ENCODE peak calls at places on chromosomes 13 and 19, in nine cellular contexts. One of them, this sample, is unnamed.

GRCh38 chr19:31529121-31529520 is 179.9 kb upstream of the TSHZ3 start:
- DNase-seq in stimulated activated CD4-positive, alpha-beta T cell treated with anti-CD3 and anti-CD28 coated beads, Interleukin-15, amount 100 ng/mL, for 1 hour: no peak
- DNase-seq in fibroblast of mammary gland: no peak
- DNase-seq in neuronal stem cell: no peak
- DNase-seq in brain microvascular endothelial cell: no peak
- DNase-seq in aorta: no peak
- DNase-seq in astrocyte of the spinal cord: no peak
- DNase-seq in NCI-H1417: no peak
- DNase-seq in activated CD4-positive, CD25-positive, alpha-beta regulatory T cell treated with anti-CD3 and anti-CD28 coated beads, Interleukin-2, amount 50 U/mL, for 16 hours: no peak
- DNase-seq in this sample: no peak

GRCh38 chr19:52351512-52351911 is 15.5 kb downstream of the ZNF610 start:
- DNase-seq in aorta: no peak
- DNase-seq in NCI-H1417: peak
- DNase-seq in neuronal stem cell: no peak
- DNase-seq in astrocyte of the spinal cord: no peak
- DNase-seq in activated CD4-positive, CD25-positive, alpha-beta regulatory T cell treated with anti-CD3 and anti-CD28 coated beads, Interleukin-2, amount 50 U/mL, for 16 hours: no peak
- DNase-seq in brain microvascular endothelial cell: no peak
- DNase-seq in fibroblast of mammary gland: no peak
- DNase-seq in stimulated activated CD4-positive, alpha-beta T cell treated with anti-CD3 and anti-CD28 coated beads, Interleukin-15, amount 100 ng/mL, for 1 hour: no peak
- DNase-seq in this sample: no peak

GRCh38 chr13:78609464-78610205 is 6.3 kb upstream of the POU4F1 start:
- DNase-seq in astrocyte of the spinal cord: no peak
- DNase-seq in fibroblast of mammary gland: no peak
- DNase-seq in neuronal stem cell: peak
- DNase-seq in NCI-H1417: no peak
- DNase-seq in aorta: no peak
- DNase-seq in stimulated activated CD4-positive, alpha-beta T cell treated with anti-CD3 and anti-CD28 coated beads, Interleukin-15, amount 100 ng/mL, for 1 hour: no peak
- DNase-seq in activated CD4-positive, CD25-positive, alpha-beta regulatory T cell treated with anti-CD3 and anti-CD28 coated beads, Interleukin-2, amount 50 U/mL, for 16 hours: no peak
- DNase-seq in brain microvascular endothelial cell: no peak
- DNase-seq in this sample: no peak

GRCh38 chr13:30341815-30342570 is 34.6 kb upstream of the KATNAL1 start:
- DNase-seq in NCI-H1417: no peak
- DNase-seq in activated CD4-positive, CD25-positive, alpha-beta regulatory T cell treated with anti-CD3 and anti-CD28 coated beads, Interleukin-2, amount 50 U/mL, for 16 hours: no peak
- DNase-seq in fibroblast of mammary gland: peak
- DNase-seq in astrocyte of the spinal cord: peak
- DNase-seq in stimulated activated CD4-positive, alpha-beta T cell treated with anti-CD3 and anti-CD28 coated beads, Interleukin-15, amount 100 ng/mL, for 1 hour: no peak
- DNase-seq in neuronal stem cell: no peak
- DNase-seq in brain microvascular endothelial cell: peak
- DNase-seq in aorta: peak
- DNase-seq in this sample: peak

GRCh38 chr19:33754361-33754760 is 42.3 kb upstream of the KCTD15 start:
- DNase-seq in neuronal stem cell: no peak
- DNase-seq in fibroblast of mammary gland: no peak
- DNase-seq in brain microvascular endothelial cell: no peak
- DNase-seq in aorta: no peak
- DNase-seq in stimulated activated CD4-positive, alpha-beta T cell treated with anti-CD3 and anti-CD28 coated beads, Interleukin-15, amount 100 ng/mL, for 1 hour: no peak
- DNase-seq in activated CD4-positive, CD25-positive, alpha-beta regulatory T cell treated with anti-CD3 and anti-CD28 coated beads, Interleukin-2, amount 50 U/mL, for 16 hours: no peak
- DNase-seq in NCI-H1417: peak
- DNase-seq in astrocyte of the spinal cord: no peak
- DNase-seq in this sample: no peak

GRCh38 chr19:28656644-28657043 is 556.3 kb downstream of the UQCRFS1 start:
- DNase-seq in NCI-H1417: no peak
- DNase-seq in brain microvascular endothelial cell: no peak
- DNase-seq in aorta: no peak
- DNase-seq in astrocyte of the spinal cord: no peak
- DNase-seq in activated CD4-positive, CD25-positive, alpha-beta regulatory T cell treated with anti-CD3 and anti-CD28 coated beads, Interleukin-2, amount 50 U/mL, for 16 hours: no peak
- DNase-seq in stimulated activated CD4-positive, alpha-beta T cell treated with anti-CD3 and anti-CD28 coated beads, Interleukin-15, amount 100 ng/mL, for 1 hour: no peak
- DNase-seq in neuronal stem cell: no peak
- DNase-seq in fibroblast of mammary gland: no peak
- DNase-seq in this sample: no peak

GRCh38 chr13:113005076-113005865 is 36.3 kb downstream of the MCF2L start:
- DNase-seq in neuronal stem cell: no peak
- DNase-seq in aorta: no peak
- DNase-seq in brain microvascular endothelial cell: no peak
- DNase-seq in astrocyte of the spinal cord: no peak
- DNase-seq in activated CD4-positive, CD25-positive, alpha-beta regulatory T cell treated with anti-CD3 and anti-CD28 coated beads, Interleukin-2, amount 50 U/mL, for 16 hours: no peak
- DNase-seq in stimulated activated CD4-positive, alpha-beta T cell treated with anti-CD3 and anti-CD28 coated beads, Interleukin-15, amount 100 ng/mL, for 1 hour: no peak
- DNase-seq in NCI-H1417: no peak
- DNase-seq in fibroblast of mammary gland: no peak
- DNase-seq in this sample: no peak

GRCh38 chr19:13428352-13428751 is 77.9 kb downstream of the CACNA1A start:
- DNase-seq in brain microvascular endothelial cell: peak
- DNase-seq in fibroblast of mammary gland: peak
- DNase-seq in aorta: no peak
- DNase-seq in neuronal stem cell: no peak
- DNase-seq in stimulated activated CD4-positive, alpha-beta T cell treated with anti-CD3 and anti-CD28 coated beads, Interleukin-15, amount 100 ng/mL, for 1 hour: no peak
- DNase-seq in NCI-H1417: peak
- DNase-seq in astrocyte of the spinal cord: no peak
- DNase-seq in activated CD4-positive, CD25-positive, alpha-beta regulatory T cell treated with anti-CD3 and anti-CD28 coated beads, Interleukin-2, amount 50 U/mL, for 16 hours: no peak
- DNase-seq in this sample: no peak

GRCh38 chr13:41144576-41144975 is 12.0 kb upstream of the KBTBD6 start:
- DNase-seq in brain microvascular endothelial cell: no peak
- DNase-seq in stimulated activated CD4-positive, alpha-beta T cell treated with anti-CD3 and anti-CD28 coated beads, Interleukin-15, amount 100 ng/mL, for 1 hour: no peak
- DNase-seq in neuronal stem cell: no peak
- DNase-seq in activated CD4-positive, CD25-positive, alpha-beta regulatory T cell treated with anti-CD3 and anti-CD28 coated beads, Interleukin-2, amount 50 U/mL, for 16 hours: no peak
- DNase-seq in astrocyte of the spinal cord: no peak
- DNase-seq in fibroblast of mammary gland: no peak
- DNase-seq in aorta: no peak
- DNase-seq in NCI-H1417: no peak
- DNase-seq in this sample: no peak

GRCh38 chr13:45162821-45163220 is 38.0 kb downstream of the KCTD4 start:
- DNase-seq in astrocyte of the spinal cord: peak
- DNase-seq in activated CD4-positive, CD25-positive, alpha-beta regulatory T cell treated with anti-CD3 and anti-CD28 coated beads, Interleukin-2, amount 50 U/mL, for 16 hours: no peak
- DNase-seq in fibroblast of mammary gland: peak
- DNase-seq in brain microvascular endothelial cell: peak
- DNase-seq in aorta: no peak
- DNase-seq in NCI-H1417: no peak
- DNase-seq in neuronal stem cell: no peak
- DNase-seq in stimulated activated CD4-positive, alpha-beta T cell treated with anti-CD3 and anti-CD28 coated beads, Interleukin-15, amount 100 ng/mL, for 1 hour: no peak
- DNase-seq in this sample: peak

GRCh38 chr19:47776568-47776967 is 1.9 kb upstream of the SELENOW start:
- DNase-seq in NCI-H1417: peak
- DNase-seq in neuronal stem cell: no peak
- DNase-seq in astrocyte of the spinal cord: no peak
- DNase-seq in fibroblast of mammary gland: no peak
- DNase-seq in aorta: no peak
- DNase-seq in stimulated activated CD4-positive, alpha-beta T cell treated with anti-CD3 and anti-CD28 coated beads, Interleukin-15, amount 100 ng/mL, for 1 hour: no peak
- DNase-seq in activated CD4-positive, CD25-positive, alpha-beta regulatory T cell treated with anti-CD3 and anti-CD28 coated beads, Interleukin-2, amount 50 U/mL, for 16 hours: no peak
- DNase-seq in brain microvascular endothelial cell: no peak
- DNase-seq in this sample: peak

GRCh38 chr19:40739871-40740703 is 10.2 kb downstream of the ACTMAP start:
- DNase-seq in NCI-H1417: no peak
- DNase-seq in activated CD4-positive, CD25-positive, alpha-beta regulatory T cell treated with anti-CD3 and anti-CD28 coated beads, Interleukin-2, amount 50 U/mL, for 16 hours: no peak
- DNase-seq in fibroblast of mammary gland: peak
- DNase-seq in neuronal stem cell: no peak
- DNase-seq in astrocyte of the spinal cord: no peak
- DNase-seq in stimulated activated CD4-positive, alpha-beta T cell treated with anti-CD3 and anti-CD28 coated beads, Interleukin-15, amount 100 ng/mL, for 1 hour: no peak
- DNase-seq in brain microvascular endothelial cell: no peak
- DNase-seq in aorta: no peak
- DNase-seq in this sample: no peak

GRCh38 chr13:36006347-36006746 is 124.8 kb downstream of the DCLK1 start:
- DNase-seq in brain microvascular endothelial cell: no peak
- DNase-seq in fibroblast of mammary gland: peak
- DNase-seq in neuronal stem cell: no peak
- DNase-seq in stimulated activated CD4-positive, alpha-beta T cell treated with anti-CD3 and anti-CD28 coated beads, Interleukin-15, amount 100 ng/mL, for 1 hour: no peak
- DNase-seq in astrocyte of the spinal cord: no peak
- DNase-seq in activated CD4-positive, CD25-positive, alpha-beta regulatory T cell treated with anti-CD3 and anti-CD28 coated beads, Interleukin-2, amount 50 U/mL, for 16 hours: no peak
- DNase-seq in NCI-H1417: peak
- DNase-seq in aorta: no peak
- DNase-seq in this sample: no peak

GRCh38 chr19:35549174-35549788 is 3.9 kb downstream of the TMEM147 start:
- DNase-seq in stimulated activated CD4-positive, alpha-beta T cell treated with anti-CD3 and anti-CD28 coated beads, Interleukin-15, amount 100 ng/mL, for 1 hour: no peak
- DNase-seq in aorta: no peak
- DNase-seq in NCI-H1417: peak
- DNase-seq in brain microvascular endothelial cell: peak
- DNase-seq in astrocyte of the spinal cord: peak
- DNase-seq in fibroblast of mammary gland: peak
- DNase-seq in activated CD4-positive, CD25-positive, alpha-beta regulatory T cell treated with anti-CD3 and anti-CD28 coated beads, Interleukin-2, amount 50 U/mL, for 16 hours: peak
- DNase-seq in neuronal stem cell: peak
- DNase-seq in this sample: peak

GRCh38 chr19:47719047-47719885 is 6.0 kb downstream of the EHD2 start:
- DNase-seq in stimulated activated CD4-positive, alpha-beta T cell treated with anti-CD3 and anti-CD28 coated beads, Interleukin-15, amount 100 ng/mL, for 1 hour: no peak
- DNase-seq in activated CD4-positive, CD25-positive, alpha-beta regulatory T cell treated with anti-CD3 and anti-CD28 coated beads, Interleukin-2, amount 50 U/mL, for 16 hours: no peak
- DNase-seq in neuronal stem cell: no peak
- DNase-seq in brain microvascular endothelial cell: peak
- DNase-seq in astrocyte of the spinal cord: peak
- DNase-seq in aorta: peak
- DNase-seq in NCI-H1417: peak
- DNase-seq in fibroblast of mammary gland: peak
- DNase-seq in this sample: peak

GRCh38 chr19:19597809-19598306 is 20.6 kb downstream of the PBX4 start:
- DNase-seq in activated CD4-positive, CD25-positive, alpha-beta regulatory T cell treated with anti-CD3 and anti-CD28 coated beads, Interleukin-2, amount 50 U/mL, for 16 hours: peak
- DNase-seq in neuronal stem cell: no peak
- DNase-seq in aorta: no peak
- DNase-seq in NCI-H1417: no peak
- DNase-seq in stimulated activated CD4-positive, alpha-beta T cell treated with anti-CD3 and anti-CD28 coated beads, Interleukin-15, amount 100 ng/mL, for 1 hour: no peak
- DNase-seq in fibroblast of mammary gland: no peak
- DNase-seq in astrocyte of the spinal cord: no peak
- DNase-seq in brain microvascular endothelial cell: no peak
- DNase-seq in this sample: no peak

GRCh38 chr19:4077800-4078683 is 11.3 kb upstream of the ZBTB7A start:
- DNase-seq in aorta: peak
- DNase-seq in brain microvascular endothelial cell: no peak
- DNase-seq in fibroblast of mammary gland: no peak
- DNase-seq in neuronal stem cell: no peak
- DNase-seq in astrocyte of the spinal cord: no peak
- DNase-seq in NCI-H1417: peak
- DNase-seq in activated CD4-positive, CD25-positive, alpha-beta regulatory T cell treated with anti-CD3 and anti-CD28 coated beads, Interleukin-2, amount 50 U/mL, for 16 hours: no peak
- DNase-seq in stimulated activated CD4-positive, alpha-beta T cell treated with anti-CD3 and anti-CD28 coated beads, Interleukin-15, amount 100 ng/mL, for 1 hour: no peak
- DNase-seq in this sample: peak

GRCh38 chr19:17871878-17872250 is at the start of gene SLC5A5:
- DNase-seq in stimulated activated CD4-positive, alpha-beta T cell treated with anti-CD3 and anti-CD28 coated beads, Interleukin-15, amount 100 ng/mL, for 1 hour: no peak
- DNase-seq in astrocyte of the spinal cord: no peak
- DNase-seq in NCI-H1417: no peak
- DNase-seq in activated CD4-positive, CD25-positive, alpha-beta regulatory T cell treated with anti-CD3 and anti-CD28 coated beads, Interleukin-2, amount 50 U/mL, for 16 hours: no peak
- DNase-seq in fibroblast of mammary gland: no peak
- DNase-seq in aorta: no peak
- DNase-seq in neuronal stem cell: no peak
- DNase-seq in brain microvascular endothelial cell: no peak
- DNase-seq in this sample: no peak

GRCh38 chr13:22455036-22455435 is 725.7 kb upstream of the SGCG start:
- DNase-seq in NCI-H1417: no peak
- DNase-seq in activated CD4-positive, CD25-positive, alpha-beta regulatory T cell treated with anti-CD3 and anti-CD28 coated beads, Interleukin-2, amount 50 U/mL, for 16 hours: no peak
- DNase-seq in fibroblast of mammary gland: no peak
- DNase-seq in aorta: no peak
- DNase-seq in brain microvascular endothelial cell: no peak
- DNase-seq in stimulated activated CD4-positive, alpha-beta T cell treated with anti-CD3 and anti-CD28 coated beads, Interleukin-15, amount 100 ng/mL, for 1 hour: no peak
- DNase-seq in neuronal stem cell: no peak
- DNase-seq in astrocyte of the spinal cord: no peak
- DNase-seq in this sample: no peak

GRCh38 chr19:55212447-55212846 is 3.1 kb upstream of the PTPRH start:
- DNase-seq in brain microvascular endothelial cell: no peak
- DNase-seq in aorta: no peak
- DNase-seq in astrocyte of the spinal cord: no peak
- DNase-seq in NCI-H1417: no peak
- DNase-seq in neuronal stem cell: no peak
- DNase-seq in activated CD4-positive, CD25-positive, alpha-beta regulatory T cell treated with anti-CD3 and anti-CD28 coated beads, Interleukin-2, amount 50 U/mL, for 16 hours: no peak
- DNase-seq in stimulated activated CD4-positive, alpha-beta T cell treated with anti-CD3 and anti-CD28 coated beads, Interleukin-15, amount 100 ng/mL, for 1 hour: no peak
- DNase-seq in fibroblast of mammary gland: no peak
- DNase-seq in this sample: no peak

GRCh38 chr13:25738342-25738771 is 313.5 kb downstream of the SHISA2 start:
- DNase-seq in neuronal stem cell: no peak
- DNase-seq in astrocyte of the spinal cord: peak
- DNase-seq in NCI-H1417: peak
- DNase-seq in brain microvascular endothelial cell: peak
- DNase-seq in fibroblast of mammary gland: no peak
- DNase-seq in activated CD4-positive, CD25-positive, alpha-beta regulatory T cell treated with anti-CD3 and anti-CD28 coated beads, Interleukin-2, amount 50 U/mL, for 16 hours: no peak
- DNase-seq in aorta: no peak
- DNase-seq in stimulated activated CD4-positive, alpha-beta T cell treated with anti-CD3 and anti-CD28 coated beads, Interleukin-15, amount 100 ng/mL, for 1 hour: no peak
- DNase-seq in this sample: no peak

GRCh38 chr19:41319500-41320184 is 9.7 kb downstream of the CCDC97 start:
- DNase-seq in astrocyte of the spinal cord: no peak
- DNase-seq in fibroblast of mammary gland: no peak
- DNase-seq in NCI-H1417: no peak
- DNase-seq in neuronal stem cell: no peak
- DNase-seq in aorta: no peak
- DNase-seq in brain microvascular endothelial cell: no peak
- DNase-seq in stimulated activated CD4-positive, alpha-beta T cell treated with anti-CD3 and anti-CD28 coated beads, Interleukin-15, amount 100 ng/mL, for 1 hour: no peak
- DNase-seq in activated CD4-positive, CD25-positive, alpha-beta regulatory T cell treated with anti-CD3 and anti-CD28 coated beads, Interleukin-2, amount 50 U/mL, for 16 hours: no peak
- DNase-seq in this sample: no peak

GRCh38 chr19:38664503-38665211 is 17.2 kb downstream of the ACTN4 start:
- DNase-seq in fibroblast of mammary gland: no peak
- DNase-seq in activated CD4-positive, CD25-positive, alpha-beta regulatory T cell treated with anti-CD3 and anti-CD28 coated beads, Interleukin-2, amount 50 U/mL, for 16 hours: no peak
- DNase-seq in brain microvascular endothelial cell: no peak
- DNase-seq in stimulated activated CD4-positive, alpha-beta T cell treated with anti-CD3 and anti-CD28 coated beads, Interleukin-15, amount 100 ng/mL, for 1 hour: no peak
- DNase-seq in aorta: no peak
- DNase-seq in NCI-H1417: no peak
- DNase-seq in astrocyte of the spinal cord: no peak
- DNase-seq in neuronal stem cell: no peak
- DNase-seq in this sample: no peak

GRCh38 chr13:40230833-40231266 is 435.6 kb downstream of the FOXO1 start:
- DNase-seq in astrocyte of the spinal cord: peak
- DNase-seq in activated CD4-positive, CD25-positive, alpha-beta regulatory T cell treated with anti-CD3 and anti-CD28 coated beads, Interleukin-2, amount 50 U/mL, for 16 hours: no peak
- DNase-seq in aorta: no peak
- DNase-seq in brain microvascular endothelial cell: peak
- DNase-seq in stimulated activated CD4-positive, alpha-beta T cell treated with anti-CD3 and anti-CD28 coated beads, Interleukin-15, amount 100 ng/mL, for 1 hour: no peak
- DNase-seq in neuronal stem cell: no peak
- DNase-seq in fibroblast of mammary gland: peak
- DNase-seq in NCI-H1417: no peak
- DNase-seq in this sample: peak